ENCODE peak calls at places on chromosome 22, in six cellular contexts. D is dorsolateral prefrontal cortex, S is GM12865, K is Karpas-422, Y is fibroblast of villous mesenchyme, J is GM23338. G is an unnamed sample.

GRCh38 chr22:30422481-30423295 is 2.9 kb upstream of the MTFP1 start:
- DNase-seq in D (peak), S (no peak), K (peak), Y (peak), J (peak), G (peak)

GRCh38 chr22:26585104-26585790 is 4.7 kb downstream of the TPST2 start:
- DNase-seq in D (peak), S (no peak), K (no peak), Y (peak), J (no peak), G (peak)

GRCh38 chr22:43392385-43392989 is 19.3 kb upstream of the MPPED1 start:
- DNase-seq in D (no peak), S (no peak), K (peak), Y (no peak), J (no peak), G (no peak)

GRCh38 chr22:24505337-24505736 is 10.2 kb downstream of the UPB1 start:
- DNase-seq in D (no peak), S (no peak), K (no peak), Y (no peak), J (no peak), G (no peak)

GRCh38 chr22:26857169-26857568 is 199.8 kb downstream of the MIAT start:
- DNase-seq in D (no peak), S (no peak), K (no peak), Y (no peak), J (no peak), G (no peak)

GRCh38 chr22:36285017-36285416 is 32.1 kb downstream of the APOL1 start:
- DNase-seq in D (no peak), S (no peak), K (no peak), Y (no peak), J (no peak), G (no peak)

GRCh38 chr22:22957090-22957489 is 69.5 kb downstream of the IGLL5 start:
- DNase-seq in D (no peak), S (no peak), K (no peak), Y (no peak), J (no peak), G (no peak)

GRCh38 chr22:48188211-48188845 is 1425.9 kb downstream of the TBC1D22A start:
- DNase-seq in D (no peak), S (no peak), K (no peak), Y (no peak), J (no peak), G (no peak)

GRCh38 chr22:40606306-40606705 is 30.2 kb downstream of the MRTFA start:
- DNase-seq in D (no peak), S (no peak), K (no peak), Y (peak), J (no peak), G (no peak)

GRCh38 chr22:31321421-31321820 is 24.7 kb downstream of the PATZ1 start:
- DNase-seq in D (no peak), S (no peak), K (no peak), Y (no peak), J (no peak), G (no peak)

GRCh38 chr22:40605676-40606250 is 30.8 kb downstream of the MRTFA start:
- DNase-seq in D (no peak), S (no peak), K (no peak), Y (peak), J (no peak), G (no peak)

GRCh38 chr22:35154937-35155387 is 89.0 kb downstream of the ISX start:
- DNase-seq in D (peak), S (peak), K (peak), Y (peak), J (peak), G (no peak)

GRCh38 chr22:37747090-37747714 is 50.4 kb downstream of the TRIOBP start:
- DNase-seq in D (no peak), S (peak), K (no peak), Y (peak), J (no peak), G (no peak)

DNA sequence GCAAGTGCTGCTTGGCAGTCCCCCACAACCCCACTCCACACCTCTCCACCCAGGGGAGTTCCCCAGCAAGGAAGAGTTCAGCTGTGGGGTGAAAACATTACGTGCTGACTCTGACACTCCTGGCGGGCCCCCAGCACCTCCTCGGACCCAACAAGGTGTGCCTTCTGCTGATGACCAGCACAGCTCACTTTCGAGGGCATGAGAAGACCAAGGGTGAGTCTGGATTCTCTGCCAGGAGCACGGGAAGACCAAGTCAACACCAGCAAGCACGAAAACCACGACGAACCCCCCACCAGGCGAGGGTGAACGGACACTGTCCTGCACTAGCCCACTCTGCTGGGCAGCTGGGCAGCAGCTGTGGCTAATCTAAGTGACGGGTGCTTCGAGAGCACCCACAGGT is 1.4 kb downstream of the ALG12 start:
- DNase-seq in D (no peak), S (no peak), K (no peak), Y (no peak), J (no peak), G (no peak)
- H3K4me3 ChIP-seq in D (no peak), S (no peak), K (peak), Y (no peak), J (peak), G (peak)

GRCh38 chr22:21762712-21763581 is 27.4 kb upstream of the YPEL1 start:
- DNase-seq in D (no peak), S (peak), K (no peak), Y (no peak), J (no peak), G (no peak)
- H3K4me3 ChIP-seq in D (no peak), S (no peak), K (no peak), Y (no peak), J (no peak), G (no peak)

GRCh38 chr22:50673231-50674126 is 856 bp downstream of the SHANK3 start:
- DNase-seq in D (no peak), S (no peak), K (no peak), Y (no peak), J (peak), G (no peak)
- H3K4me3 ChIP-seq in D (peak), S (no peak), K (no peak), Y (no peak), J (peak), G (peak)

DNA sequence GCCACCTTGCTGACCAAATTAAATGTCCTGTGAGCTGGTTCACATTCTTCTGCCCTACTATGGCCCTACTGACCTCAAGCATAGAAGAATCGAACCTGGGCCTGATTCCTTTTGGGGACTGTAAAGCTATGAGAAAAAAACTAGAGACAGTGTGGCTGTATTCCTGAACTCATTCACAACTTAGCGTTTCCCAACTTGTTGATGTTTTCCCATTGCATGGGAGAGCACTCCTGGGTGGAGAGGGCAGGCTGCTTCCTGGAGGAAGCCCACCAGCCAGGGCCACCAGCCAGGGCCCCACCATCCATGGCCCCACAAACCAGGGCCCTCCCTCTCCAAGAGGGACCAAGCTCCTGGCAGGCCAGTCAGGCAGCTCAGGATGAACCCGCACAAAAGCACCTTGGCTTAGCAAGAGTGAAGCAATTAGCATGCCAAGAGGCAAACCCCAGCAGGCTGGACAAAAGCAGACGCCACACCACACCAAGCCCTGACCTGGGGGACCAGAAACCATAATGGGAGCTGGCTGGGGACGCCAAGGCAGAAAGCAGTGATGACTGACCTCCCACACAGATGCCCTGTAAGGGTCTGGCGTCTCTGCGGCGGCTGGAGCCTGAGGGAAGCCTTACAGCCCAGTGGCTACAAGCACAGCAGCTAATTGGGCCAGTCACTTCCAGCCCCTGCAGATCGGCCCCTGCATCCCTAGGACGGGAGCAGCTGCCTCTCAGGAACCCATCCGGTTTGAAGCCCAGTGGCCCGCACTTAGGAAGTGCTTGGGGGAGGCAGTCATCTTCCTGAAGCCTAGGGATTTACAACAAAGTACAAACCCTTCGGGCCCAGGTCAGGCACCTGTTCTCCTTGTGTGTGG is 2.1 kb downstream of the CERK start:
- DNase-seq in D (no peak), S (peak), K (no peak), Y (no peak), J (peak), G (no peak)
- H3K4me3 ChIP-seq in D (peak), S (peak), K (peak), Y (no peak), J (peak), G (no peak)